ENCODE peak calls at places on chromosomes 5 and 9, in eight cellular contexts. I is kidney; F is pancreas; V is lower lobe of right lung; T is hepatocyte; M is brain microvascular endothelial cell; U is heart right ventricle; S is effector memory CD4-positive, alpha-beta T cell. W is an unnamed sample.

GRCh38 chr9:92763721-92764380 is 782 bp downstream of the BICD2 start:
- DNase-seq in T (peak; percentile 66), S (no peak), U (peak; percentile 25), I (peak; percentile 83), V (peak; percentile 68), M (no peak), F (peak; percentile 36), W (no peak)

GRCh38 chr5:10923310-10923709 is 162.3 kb upstream of the DAP start:
- DNase-seq in S (no peak), F (no peak), U (no peak), I (no peak), T (no peak), V (no peak), M (no peak), W (no peak)

GRCh38 chr5:122805481-122805880 is 30.6 kb downstream of the SNX2 start:
- DNase-seq in S (no peak), M (peak; percentile 7), I (no peak), T (no peak), U (no peak), V (no peak), F (no peak), W (no peak)

GRCh38 chr9:126327016-126327749 is 554 bp downstream of the MVB12B start:
- DNase-seq in M (no peak), S (no peak), T (no peak), V (no peak), I (peak; percentile 76), U (no peak), F (no peak), W (no peak)

GRCh38 chr9:117957267-117957666 is 253.1 kb downstream of the TLR4 start:
- DNase-seq in M (no peak), S (no peak), T (no peak), F (no peak), U (no peak), V (peak; percentile 41), I (no peak), W (no peak)

GRCh38 chr5:81971086-81971693 is 633 bp upstream of the ATG10 start:
- DNase-seq in S (no peak), I (no peak), T (peak; percentile 11), V (no peak), M (no peak), U (no peak), F (no peak), W (no peak)

GRCh38 chr5:15621094-15621493 is 121.1 kb downstream of the FBXL7 start:
- DNase-seq in T (no peak), V (no peak), F (no peak), U (no peak), M (no peak), I (no peak), S (no peak), W (no peak)

GRCh38 chr5:142845402-142845901 is 75.3 kb downstream of the ARHGAP26 start:
- DNase-seq in S (no peak), U (no peak), M (no peak), V (no peak), T (no peak), F (no peak), I (no peak), W (no peak)

GRCh38 chr5:135008981-135009735 is 24.9 kb downstream of the PITX1 start:
- DNase-seq in F (no peak), S (no peak), U (no peak), V (no peak), I (no peak), T (no peak), M (no peak), W (no peak)

GRCh38 chr5:169650701-169651331 is 13.7 kb downstream of the DOCK2 start:
- DNase-seq in M (peak; percentile 72), U (no peak), S (no peak), I (no peak), F (no peak), T (no peak), V (no peak), W (no peak)

GRCh38 chr5:36239370-36240293 is 2.1 kb downstream of the NADK2 start:
- DNase-seq in I (no peak), F (no peak), S (no peak), V (no peak), T (no peak), U (no peak), M (no peak), W (no peak)

GRCh38 chr9:98930792-98931191 is 12.9 kb upstream of the COL15A1 start:
- DNase-seq in F (no peak), S (no peak), T (no peak), V (no peak), M (no peak), U (no peak), I (no peak), W (no peak)

GRCh38 chr5:43635374-43635773 is 32.4 kb downstream of the NNT start:
- DNase-seq in T (no peak), I (no peak), S (no peak), U (no peak), V (no peak), M (peak; percentile 12), F (no peak), W (no peak)

GRCh38 chr5:41240390-41240789 is 27.1 kb upstream of the C6 start:
- DNase-seq in M (no peak), U (no peak), V (no peak), I (no peak), F (no peak), S (no peak), T (no peak), W (no peak)

GRCh38 chr9:135032868-135033460 is 54.5 kb upstream of the OLFM1 start:
- DNase-seq in I (peak; percentile 56), T (no peak), V (no peak), U (no peak), S (no peak), M (no peak), F (no peak), W (no peak)

GRCh38 chr9:113622600-113623400 is 159.3 kb downstream of the RGS3 start:
- DNase-seq in F (peak; percentile 30), T (peak; percentile 85), I (peak; percentile 89), M (peak; percentile 93), S (no peak), V (no peak), U (no peak), W (no peak)

GRCh38 chr5:55900068-55900467 is 48.9 kb downstream of the IL31RA start:
- DNase-seq in U (no peak), V (no peak), F (no peak), T (no peak), S (no peak), I (no peak), M (no peak), W (no peak)

GRCh38 chr9:128835246-128836210 is 5.9 kb upstream of the SPOUT1 start:
- DNase-seq in T (no peak), F (no peak), M (no peak), U (no peak), S (no peak), I (peak; percentile 61), V (peak; percentile 38), W (no peak)

GRCh38 chr5:107633171-107633901 is 37.4 kb downstream of the EFNA5 start:
- DNase-seq in U (no peak), M (peak; percentile 38), T (no peak), S (no peak), I (no peak), F (no peak), V (no peak), W (no peak)

GRCh38 chr5:137604348-137605095 is 105.4 kb upstream of the SPOCK1 start:
- DNase-seq in I (no peak), T (peak; percentile 69), F (no peak), U (no peak), S (no peak), M (no peak), V (no peak), W (no peak)

GRCh38 chr9:16521868-16522381 is 348.5 kb downstream of the BNC2 start:
- DNase-seq in S (no peak), I (peak; percentile 78), U (peak; percentile 34), F (peak; percentile 29), T (peak; percentile 10), M (peak; percentile 40), V (peak; percentile 46), W (no peak)
- H3K27ac ChIP-seq in S (no peak overlapping the region), I (no peak overlapping the region), U (peak overlapping the region; percentile 55), F (no peak overlapping the region), T (peak overlapping the region; percentile 72), M (peak overlapping the region; percentile 52), V (peak overlapping the region; percentile 8), W (no peak overlapping the region)

GRCh38 chr9:131565369-131565768 is 20.0 kb downstream of the PRRT1B start:
- DNase-seq in T (no peak), F (no peak), U (no peak), M (no peak), S (no peak), V (no peak), I (no peak), W (no peak)

GRCh38 chr9:131557855-131558548 is 12.7 kb downstream of the PRRT1B start:
- DNase-seq in V (no peak), S (no peak), T (no peak), M (no peak), U (no peak), F (no peak), I (no peak), W (no peak)

GRCh38 chr9:131559416-131560000 is 14.2 kb downstream of the PRRT1B start:
- DNase-seq in S (no peak), I (no peak), V (no peak), T (no peak), F (no peak), M (no peak), U (no peak), W (no peak)

GRCh38 chr9:131566158-131566557 is 20.8 kb downstream of the PRRT1B start:
- DNase-seq in S (no peak), T (no peak), F (no peak), U (no peak), V (no peak), I (no peak), M (no peak), W (no peak)

GRCh38 chr9:131562032-131562959 is 17.0 kb downstream of the PRRT1B start:
- DNase-seq in U (no peak), T (no peak), F (no peak), I (no peak), M (peak; percentile 26), S (no peak), V (no peak), W (no peak)
- H3K27ac ChIP-seq in U (no peak overlapping the region), T (peak overlapping the region; percentile 50), F (no peak overlapping the region), I (no peak overlapping the region), M (no peak overlapping the region), S (no peak overlapping the region), V (no peak overlapping the region), W (no peak overlapping the region)

GRCh38 chr5:125882061-125882460 is 541.1 kb upstream of the GRAMD2B start:
- DNase-seq in U (no peak), M (no peak), T (no peak), F (no peak), V (no peak), S (no peak), I (no peak), W (no peak)
- H3K27ac ChIP-seq in U (no peak overlapping the region), M (no peak overlapping the region), T (no peak overlapping the region), F (no peak overlapping the region), V (no peak overlapping the region), S (no peak overlapping the region), I (no peak overlapping the region), W (no peak overlapping the region)

DNA sequence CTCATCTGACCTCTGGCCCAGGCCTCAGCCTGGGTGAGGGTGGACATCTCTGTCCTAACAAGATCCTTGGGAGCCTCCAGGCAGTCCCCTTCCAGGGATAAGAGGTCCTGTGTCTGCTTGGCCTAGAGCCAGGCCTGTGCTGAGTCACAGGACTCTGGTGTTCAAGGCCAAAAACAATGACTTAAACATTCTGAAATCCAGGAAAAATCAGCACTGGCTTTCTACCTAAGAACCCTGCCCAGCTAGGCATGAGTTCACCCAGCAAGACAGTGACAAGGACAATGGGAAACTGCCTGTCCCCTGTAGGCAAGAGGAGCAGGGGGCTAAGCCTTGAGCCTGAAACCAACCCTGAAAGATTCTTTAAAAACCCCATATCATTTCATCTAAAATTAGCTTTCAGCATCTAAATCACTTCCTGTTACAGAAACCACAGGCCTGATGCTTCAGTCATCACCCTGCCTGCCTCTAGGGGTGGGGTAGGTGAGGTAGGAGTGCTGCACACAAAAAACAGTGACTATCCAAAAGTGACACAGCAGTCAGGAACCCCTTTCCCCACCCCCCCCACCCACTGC is 29.9 kb downstream of the CSF2 start:
- DNase-seq in F (peak; percentile 80), U (peak; percentile 76), V (peak; percentile 71), I (peak; percentile 92), S (peak; percentile 59), M (peak; percentile 93), T (peak; percentile 78), W (no peak)
- H3K27ac ChIP-seq in F (peak overlapping the region; percentile 57), U (peak overlapping the region; percentile 48), V (peak overlapping the region; percentile 59), I (no peak overlapping the region), S (peak overlapping the region; percentile 85), M (peak overlapping the region; percentile 86), T (peak overlapping the region; percentile 52), W (no peak overlapping the region)

W was measured in substantia nigra.